ENCODE peak calls at places on chromosome 20, in six cellular contexts. One of them, this sample, is unnamed.

GRCh38 chr20:7822772-7823171 is 117.5 kb downstream of the HAO1 start:
- DNase-seq in GM23338: no peak
- DNase-seq in HCT116: no peak
- DNase-seq in neural progenitor cell: no peak
- DNase-seq in PC-3: no peak
- DNase-seq in hepatocyte: no peak
- DNase-seq in this sample: no peak

GRCh38 chr20:8718214-8718613 is 350.7 kb upstream of the PLCB4 start:
- DNase-seq in GM23338: no peak
- DNase-seq in HCT116: no peak
- DNase-seq in neural progenitor cell: no peak
- DNase-seq in PC-3: no peak
- DNase-seq in hepatocyte: no peak
- DNase-seq in this sample: no peak

GRCh38 chr20:2691663-2692035 is 931 bp upstream of the EBF4 start:
- DNase-seq in GM23338: no peak
- DNase-seq in HCT116: no peak
- DNase-seq in neural progenitor cell: no peak
- DNase-seq in PC-3: no peak
- DNase-seq in hepatocyte: no peak
- DNase-seq in this sample: no peak

GRCh38 chr20:19990911-19991707 is 26.1 kb upstream of the NAA20 start:
- DNase-seq in GM23338: no peak
- DNase-seq in HCT116: no peak
- DNase-seq in neural progenitor cell: peak; percentile 50
- DNase-seq in PC-3: no peak
- DNase-seq in hepatocyte: no peak
- DNase-seq in this sample: no peak

GRCh38 chr20:45969712-45970634 is 2.0 kb downstream of the ZNF335 start:
- DNase-seq in GM23338: peak; percentile 91
- DNase-seq in HCT116: peak; percentile 66
- DNase-seq in neural progenitor cell: peak; percentile 80
- DNase-seq in PC-3: peak; percentile 78
- DNase-seq in hepatocyte: peak; percentile 70
- DNase-seq in this sample: peak; percentile 55

GRCh38 chr20:62069741-62070216 is 4.1 kb upstream of the TAF4 start:
- DNase-seq in GM23338: no peak
- DNase-seq in HCT116: no peak
- DNase-seq in neural progenitor cell: no peak
- DNase-seq in PC-3: peak; percentile 80
- DNase-seq in hepatocyte: peak; percentile 41
- DNase-seq in this sample: no peak

GRCh38 chr20:1664911-1665310 is 7.3 kb upstream of the SIRPG start:
- DNase-seq in GM23338: no peak
- DNase-seq in HCT116: no peak
- DNase-seq in neural progenitor cell: no peak
- DNase-seq in PC-3: no peak
- DNase-seq in hepatocyte: no peak
- DNase-seq in this sample: no peak

GRCh38 chr20:53795170-53795569 is 201.5 kb upstream of the ZNF217 start:
- DNase-seq in GM23338: no peak
- DNase-seq in HCT116: no peak
- DNase-seq in neural progenitor cell: no peak
- DNase-seq in PC-3: peak; percentile 49
- DNase-seq in hepatocyte: no peak
- DNase-seq in this sample: no peak

GRCh38 chr20:11373391-11373790 is 544.3 kb upstream of the BTBD3 start:
- DNase-seq in GM23338: no peak
- DNase-seq in HCT116: no peak
- DNase-seq in neural progenitor cell: no peak
- DNase-seq in PC-3: no peak
- DNase-seq in hepatocyte: peak; percentile 16
- DNase-seq in this sample: no peak

GRCh38 chr20:10096790-10097189 is 62.0 kb downstream of the ANKEF1 start:
- DNase-seq in GM23338: no peak
- DNase-seq in HCT116: no peak
- DNase-seq in neural progenitor cell: no peak
- DNase-seq in PC-3: no peak
- DNase-seq in hepatocyte: no peak
- DNase-seq in this sample: no peak

GRCh38 chr20:10090588-10091166 is 55.9 kb downstream of the ANKEF1 start:
- DNase-seq in GM23338: peak; percentile 84
- DNase-seq in HCT116: peak; percentile 38
- DNase-seq in neural progenitor cell: peak; percentile 75
- DNase-seq in PC-3: peak; percentile 81
- DNase-seq in hepatocyte: peak; percentile 75
- DNase-seq in this sample: peak; percentile 49

GRCh38 chr20:10089871-10090587 is 55.2 kb downstream of the ANKEF1 start:
- DNase-seq in GM23338: no peak
- DNase-seq in HCT116: no peak
- DNase-seq in neural progenitor cell: no peak
- DNase-seq in PC-3: no peak
- DNase-seq in hepatocyte: no peak
- DNase-seq in this sample: no peak

GRCh38 chr20:10093087-10093591 is 58.4 kb downstream of the ANKEF1 start:
- DNase-seq in GM23338: no peak
- DNase-seq in HCT116: no peak
- DNase-seq in neural progenitor cell: no peak
- DNase-seq in PC-3: peak; percentile 90
- DNase-seq in hepatocyte: peak; percentile 23
- DNase-seq in this sample: no peak

GRCh38 chr20:10094566-10095173 is 59.9 kb downstream of the ANKEF1 start:
- DNase-seq in GM23338: no peak
- DNase-seq in HCT116: no peak
- DNase-seq in neural progenitor cell: no peak
- DNase-seq in PC-3: no peak
- DNase-seq in hepatocyte: no peak
- DNase-seq in this sample: no peak
- TF ChIP-seq CTCF in GM23338: peak; percentile 25
- TF ChIP-seq CTCF in HCT116: no peak
- TF ChIP-seq CTCF in neural progenitor cell: no peak
- TF ChIP-seq CTCF in PC-3: peak; percentile 54
- TF ChIP-seq CTCF in hepatocyte: no peak
- TF ChIP-seq CTCF in this sample: no peak

DNA sequence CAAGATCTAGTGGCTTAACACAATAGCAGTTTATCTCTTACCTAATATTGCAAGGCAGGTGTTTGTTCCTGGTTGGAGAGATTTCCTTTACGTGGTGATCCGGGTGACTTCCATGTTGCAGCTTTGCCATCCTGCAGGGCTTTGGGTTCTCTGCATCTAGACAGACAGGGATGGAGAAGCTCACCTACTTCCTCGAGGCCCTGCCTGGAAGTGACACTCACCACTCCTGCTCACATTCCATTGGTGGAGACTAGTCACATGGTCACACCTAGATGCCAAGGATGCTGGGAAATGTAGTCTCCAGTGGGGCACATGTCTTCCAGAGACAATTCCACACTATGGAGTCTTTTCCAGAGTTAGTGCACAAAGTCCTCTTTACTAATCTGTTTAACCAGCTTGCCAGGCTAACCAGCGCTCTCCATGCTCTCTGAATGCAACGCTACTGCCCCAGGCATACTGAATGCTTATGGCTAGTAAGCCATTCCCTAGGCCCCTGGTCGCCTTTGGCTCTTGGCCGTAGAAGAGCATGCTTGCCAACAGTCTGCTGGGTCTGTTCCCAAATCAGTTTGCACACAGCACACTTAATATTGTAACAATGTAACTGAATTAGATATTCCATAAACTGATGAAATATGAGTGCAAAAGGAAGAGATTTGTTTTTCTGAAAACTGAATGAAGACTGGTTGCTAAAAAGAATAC is 6.7 kb upstream of the KCNK15 start:
- DNase-seq in GM23338: peak; percentile 93
- DNase-seq in HCT116: peak; percentile 89
- DNase-seq in neural progenitor cell: peak; percentile 80
- DNase-seq in PC-3: peak; percentile 80
- DNase-seq in hepatocyte: peak; percentile 78
- DNase-seq in this sample: peak; percentile 91
- H2AFZ ChIP-seq in GM23338: no peak overlapping the region
- H2AFZ ChIP-seq in HCT116: peak overlapping the region; percentile 81
- H2AFZ ChIP-seq in neural progenitor cell: no peak overlapping the region
- H2AFZ ChIP-seq in PC-3: no peak overlapping the region
- H2AFZ ChIP-seq in hepatocyte: no peak overlapping the region
- H2AFZ ChIP-seq in this sample: peak overlapping the region; percentile 79

GRCh38 chr20:32201977-32202363 is 5.6 kb downstream of the PLAGL2 start:
- DNase-seq in GM23338: no peak
- DNase-seq in HCT116: no peak
- DNase-seq in neural progenitor cell: no peak
- DNase-seq in PC-3: no peak
- DNase-seq in hepatocyte: no peak
- DNase-seq in this sample: no peak

GRCh38 chr20:32195581-32195980 is 12.0 kb downstream of the PLAGL2 start:
- DNase-seq in GM23338: no peak
- DNase-seq in HCT116: no peak
- DNase-seq in neural progenitor cell: no peak
- DNase-seq in PC-3: no peak
- DNase-seq in hepatocyte: no peak
- DNase-seq in this sample: no peak

GRCh38 chr20:32203556-32204484 is 3.7 kb downstream of the PLAGL2 start:
- DNase-seq in GM23338: no peak
- DNase-seq in HCT116: no peak
- DNase-seq in neural progenitor cell: no peak
- DNase-seq in PC-3: no peak
- DNase-seq in hepatocyte: peak; percentile 77
- DNase-seq in this sample: no peak

GRCh38 chr20:32201296-32201976 is 6.1 kb downstream of the PLAGL2 start:
- DNase-seq in GM23338: no peak
- DNase-seq in HCT116: no peak
- DNase-seq in neural progenitor cell: no peak
- DNase-seq in PC-3: no peak
- DNase-seq in hepatocyte: no peak
- DNase-seq in this sample: no peak

DNA sequence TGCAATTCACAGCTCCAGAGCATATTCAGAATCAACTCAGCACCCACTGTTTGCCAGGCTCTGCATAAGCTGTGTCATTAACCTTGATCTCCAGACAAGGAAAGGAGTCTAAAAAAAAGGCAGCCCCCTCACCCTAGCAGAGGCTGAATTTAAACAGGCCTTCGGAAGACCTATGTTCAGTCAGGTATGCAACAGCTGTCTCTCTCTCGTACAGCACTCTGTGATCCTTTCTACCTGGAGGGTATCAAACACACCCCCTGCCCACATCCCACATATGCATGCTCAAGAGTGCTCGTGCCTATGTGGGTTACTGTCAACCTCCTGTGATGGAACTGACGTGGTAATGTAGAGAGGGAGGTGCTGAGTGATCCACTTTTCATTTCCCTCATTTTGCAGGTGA is 8.5 kb downstream of the PLAGL2 start:
- DNase-seq in GM23338: no peak
- DNase-seq in HCT116: no peak
- DNase-seq in neural progenitor cell: no peak
- DNase-seq in PC-3: no peak
- DNase-seq in hepatocyte: no peak
- DNase-seq in this sample: no peak
- TF ChIP-seq EZH2phosphoT487 in GM23338: no peak
- TF ChIP-seq EZH2phosphoT487 in HCT116: no peak
- TF ChIP-seq EZH2phosphoT487 in neural progenitor cell: no peak
- TF ChIP-seq EZH2phosphoT487 in PC-3: no peak
- TF ChIP-seq EZH2phosphoT487 in hepatocyte: no peak
- TF ChIP-seq EZH2phosphoT487 in this sample: no peak

DNA sequence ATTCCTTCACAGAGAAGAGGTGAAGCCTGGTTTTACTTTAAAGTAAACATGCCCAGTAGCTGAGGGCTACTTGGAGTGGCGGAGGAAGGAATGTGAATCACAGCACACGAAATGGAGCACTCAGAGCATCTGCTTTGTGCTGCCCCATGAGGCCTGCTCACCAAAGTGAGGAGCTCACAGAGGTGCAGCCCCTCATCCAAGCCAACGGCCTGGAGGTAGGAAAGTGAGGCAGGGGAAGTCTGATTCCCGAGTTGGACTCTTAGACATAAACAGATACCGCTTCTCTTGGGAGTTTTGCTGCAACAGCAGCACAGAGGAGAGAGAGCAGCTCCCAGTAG is 3.6 kb downstream of the YTHDF1 start:
- DNase-seq in GM23338: no peak
- DNase-seq in HCT116: no peak
- DNase-seq in neural progenitor cell: no peak
- DNase-seq in PC-3: no peak
- DNase-seq in hepatocyte: no peak
- DNase-seq in this sample: no peak
- TF ChIP-seq CTCF in GM23338: no peak
- TF ChIP-seq CTCF in HCT116: no peak
- TF ChIP-seq CTCF in neural progenitor cell: no peak
- TF ChIP-seq CTCF in PC-3: no peak
- TF ChIP-seq CTCF in hepatocyte: no peak
- TF ChIP-seq CTCF in this sample: no peak

DNA sequence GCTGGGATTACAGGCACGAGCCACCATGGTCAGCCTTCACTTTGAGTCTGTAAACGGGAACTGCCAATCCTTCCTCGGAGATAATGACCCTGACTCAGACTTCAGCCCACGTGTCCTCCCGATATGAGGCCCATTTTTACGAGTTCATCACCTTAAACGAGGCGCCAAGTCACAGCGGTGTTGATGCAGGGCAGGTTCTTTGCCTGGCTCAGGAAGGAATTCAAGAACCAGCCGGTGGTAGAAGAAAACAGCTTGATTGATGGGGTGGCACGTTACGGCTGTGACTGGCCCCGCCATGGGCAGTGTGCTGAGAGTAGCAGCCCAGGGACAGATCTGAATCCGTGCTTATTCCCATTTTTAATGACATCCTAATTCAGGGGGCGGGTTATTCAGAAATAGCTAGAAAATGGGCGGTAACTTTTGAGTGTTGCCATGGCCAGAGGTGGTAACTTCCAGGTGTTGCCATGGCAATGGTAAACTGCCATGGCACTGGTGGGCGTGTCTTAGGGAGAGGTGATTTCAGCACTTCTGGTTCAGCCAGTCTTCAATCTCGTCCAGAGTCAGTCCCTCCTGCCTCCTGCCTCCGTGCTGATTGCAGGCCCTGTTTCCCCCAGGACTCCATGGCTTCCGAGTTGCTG is 9.1 kb upstream of the MAP1LC3A start:
- DNase-seq in GM23338: peak; percentile 93
- DNase-seq in HCT116: peak; percentile 19
- DNase-seq in neural progenitor cell: peak; percentile 56
- DNase-seq in PC-3: peak; percentile 39
- DNase-seq in hepatocyte: peak; percentile 62
- DNase-seq in this sample: no peak
- H2AFZ ChIP-seq in GM23338: no peak overlapping the region
- H2AFZ ChIP-seq in HCT116: no peak overlapping the region
- H2AFZ ChIP-seq in neural progenitor cell: no peak overlapping the region
- H2AFZ ChIP-seq in PC-3: no peak overlapping the region
- H2AFZ ChIP-seq in hepatocyte: no peak overlapping the region
- H2AFZ ChIP-seq in this sample: no peak overlapping the region